ENCODE peak calls at places on chromosomes 5 and 9, in six cellular contexts. C is H1, H is GM23338, A is HepG2, X is WTC11, B is K562. M is an unnamed sample.

GRCh38 chr5:74360535-74361210 is 279.9 kb downstream of the ENC1 start:
- DNase-seq in A (no peak), B (no peak), X (no peak), C (no peak), H (no peak), M (no peak)

GRCh38 chr9:127361561-127361960 is 35.4 kb upstream of the SLC2A8 start:
- DNase-seq in H (no peak), C (no peak), A (no peak), B (no peak), X (no peak), M (peak; percentile 15)

GRCh38 chr5:168356592-168356991 is 65.1 kb downstream of the WWC1 start:
- DNase-seq in H (no peak), B (no peak), X (no peak), A (no peak), C (no peak), M (no peak)

GRCh38 chr5:96330532-96331140 is 102.4 kb downstream of the PCSK1 start:
- DNase-seq in H (no peak), C (no peak), X (no peak), B (no peak), A (no peak), M (no peak)

GRCh38 chr9:135060461-135061116 is 26.9 kb upstream of the OLFM1 start:
- DNase-seq in X (no peak), B (no peak), C (no peak), H (no peak), A (no peak), M (no peak)

GRCh38 chr5:16585028-16585667 is 31.6 kb downstream of the RETREG1 start:
- DNase-seq in A (no peak), X (no peak), H (peak; percentile 31), B (peak; percentile 54), C (no peak), M (no peak)

GRCh38 chr9:93662952-93663572 is 86.7 kb downstream of the PHF2 start:
- DNase-seq in X (peak; percentile 3), A (no peak), B (no peak), C (no peak), H (no peak), M (no peak)

GRCh38 chr5:73284985-73285384 is 112.0 kb downstream of the TMEM174 start:
- DNase-seq in B (no peak), C (no peak), H (no peak), A (no peak), X (no peak), M (no peak)

GRCh38 chr5:152505442-152506042 is 100.5 kb upstream of the NMUR2 start:
- DNase-seq in B (peak; percentile 16), C (no peak), H (peak; percentile 83), X (peak; percentile 61), A (peak; percentile 41), M (no peak)

GRCh38 chr9:136247947-136248637 is 2.5 kb upstream of the QSOX2 start:
- DNase-seq in H (no peak), A (no peak), C (no peak), B (no peak), X (no peak), M (no peak)

GRCh38 chr9:95857122-95857521 is 18.4 kb upstream of the ERCC6L2 start:
- DNase-seq in A (peak; percentile 16), C (no peak), H (peak; percentile 9), B (no peak), X (no peak), M (no peak)
- TF ChIP-seq CREB1 in A (no peak), C (no peak), H (no peak), B (no peak), X (no peak), M (no peak)

GRCh38 chr5:157269763-157270272 is 3.9 kb downstream of the CYFIP2 start:
- DNase-seq in H (no peak), B (no peak), A (no peak), C (no peak), X (no peak), M (no peak)

GRCh38 chr5:157273131-157273556 is 7.2 kb downstream of the CYFIP2 start:
- DNase-seq in A (no peak), B (no peak), C (no peak), H (no peak), X (no peak), M (peak; percentile 61)

GRCh38 chr5:157269165-157269671 is 3.3 kb downstream of the CYFIP2 start:
- DNase-seq in H (peak; percentile 73), A (no peak), X (no peak), C (no peak), B (no peak), M (no peak)

GRCh38 chr5:157275403-157275802 is 9.5 kb downstream of the CYFIP2 start:
- DNase-seq in H (no peak), A (no peak), X (no peak), C (no peak), B (no peak), M (no peak)

DNA sequence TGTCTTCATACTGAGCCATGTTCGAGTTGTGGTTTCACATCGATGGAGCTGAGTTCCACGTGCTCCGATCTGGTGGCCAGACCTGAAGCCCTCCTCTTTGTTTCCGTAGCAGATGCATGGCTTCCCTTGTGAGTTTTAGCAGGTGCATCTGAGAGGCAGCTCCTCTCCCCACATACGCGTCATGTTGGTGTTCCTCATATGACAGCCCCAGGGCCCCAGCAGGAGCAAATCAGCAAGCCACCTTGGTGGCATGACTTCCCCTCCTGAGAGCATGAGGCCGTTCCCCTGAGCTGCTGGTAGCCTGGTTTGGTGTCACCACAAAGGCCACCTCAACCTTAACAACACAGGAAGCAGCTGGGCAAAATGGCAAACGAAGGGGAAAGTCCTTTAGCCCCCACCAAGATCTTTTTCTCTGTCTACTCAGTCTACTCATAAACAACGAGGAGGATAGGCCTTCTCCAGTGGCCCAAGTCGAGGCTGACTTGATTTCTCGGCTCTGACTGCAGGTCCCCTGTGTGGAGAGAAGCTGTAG is 5.9 kb downstream of the CYFIP2 start:
- DNase-seq in C (no peak), A (no peak), H (no peak), X (no peak), B (no peak), M (peak; percentile 93)
- TF ChIP-seq CREB1 in C (no peak), A (no peak), H (no peak), X (no peak), B (no peak), M (peak; percentile 87)

GRCh38 chr5:148267972-148268371 is 622 bp upstream of the SPINK13 start:
- DNase-seq in B (no peak), X (no peak), A (no peak), C (no peak), H (no peak), M (no peak)

DNA sequence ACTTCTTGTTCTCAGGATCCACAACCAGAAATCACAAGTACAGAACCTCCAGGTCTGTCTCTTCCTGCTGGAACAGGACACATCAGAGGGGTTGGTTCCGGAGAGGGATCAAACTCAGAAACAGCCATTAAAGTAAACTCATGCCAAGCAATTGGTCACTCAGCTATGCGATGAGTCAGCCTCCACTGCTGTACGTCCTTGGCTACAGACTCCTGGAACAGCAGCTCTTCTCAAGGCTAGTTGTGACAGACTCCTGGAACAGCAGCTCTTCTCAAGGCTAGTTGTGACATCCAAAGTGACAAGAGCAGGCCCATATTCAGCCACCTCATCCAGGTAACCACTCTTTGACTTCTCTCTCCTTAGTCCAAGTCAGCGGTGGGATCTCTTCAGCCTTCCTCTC is at the start of gene SPINK13:
- DNase-seq in B (no peak), C (no peak), X (no peak), A (peak; percentile 36), H (no peak), M (no peak)
- TF ChIP-seq CREB1 in B (no peak), C (no peak), X (no peak), A (no peak), H (no peak), M (no peak)

DNA sequence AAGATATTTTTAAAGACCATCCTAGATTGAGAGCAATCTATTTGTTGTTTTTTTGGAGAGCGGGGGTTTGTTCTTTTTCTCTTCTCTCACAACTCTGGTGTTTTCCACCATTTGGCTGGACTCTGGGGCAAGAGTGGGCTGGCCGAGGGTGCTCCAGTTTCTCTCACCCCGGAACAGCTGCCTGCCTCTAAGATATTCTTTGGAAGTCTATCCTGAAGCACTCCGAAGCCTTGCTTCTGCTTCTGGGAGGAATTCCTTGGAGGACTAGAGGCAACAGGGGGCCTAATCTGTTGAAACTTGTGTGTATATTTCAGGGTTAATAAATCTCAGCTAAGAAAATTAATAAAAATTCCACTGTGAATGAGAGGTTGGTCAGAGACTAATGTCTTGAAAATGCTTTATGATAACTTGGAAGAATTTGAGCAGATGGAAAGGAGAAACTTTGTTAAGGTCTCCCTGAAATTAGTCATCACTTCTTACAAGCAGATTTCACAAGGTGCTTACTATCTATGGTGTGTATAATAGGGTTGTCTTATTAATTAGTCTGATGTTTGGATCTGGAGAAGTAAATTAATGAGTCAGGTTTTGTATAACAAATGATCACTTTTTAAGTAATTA is 3.9 kb downstream of the MAN2A1 start:
- DNase-seq in B (no peak), C (no peak), A (no peak), X (no peak), H (no peak), M (no peak)
- TF ChIP-seq CREB1 in B (no peak), C (no peak), A (no peak), X (no peak), H (no peak), M (no peak)

DNA sequence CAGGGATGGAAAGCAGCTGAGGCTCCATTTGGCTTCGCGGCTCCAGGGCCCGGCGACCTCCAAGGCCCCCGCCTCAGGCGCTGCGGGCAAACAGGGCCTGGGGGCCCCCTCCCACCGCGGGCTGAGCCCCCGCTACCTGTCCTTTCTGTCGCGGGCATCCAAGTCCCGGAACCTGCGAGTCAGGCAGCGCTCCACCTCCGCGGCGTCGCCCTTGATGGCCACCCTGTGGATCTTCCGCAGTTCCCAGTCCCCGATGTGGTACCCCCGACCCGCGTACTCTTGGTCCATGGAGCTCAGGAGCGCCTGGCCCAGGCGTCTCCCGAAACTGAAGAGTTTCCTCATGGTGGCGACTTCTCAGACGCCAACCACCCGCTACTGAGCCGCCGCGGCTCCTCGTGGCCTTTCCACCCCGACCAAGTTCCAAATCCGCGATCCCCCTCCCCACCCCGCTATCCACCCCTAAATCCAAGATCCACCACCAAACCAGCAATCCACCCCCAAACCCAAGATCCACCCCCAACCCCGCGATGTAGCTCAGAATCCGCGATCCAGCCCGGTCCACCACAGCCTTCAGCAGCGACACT is 86.5 kb upstream of the CCDC180 start:
- DNase-seq in X (peak; percentile 41), B (no peak), A (no peak), C (no peak), H (peak; percentile 56), M (no peak)
- TF ChIP-seq CREB1 in X (no peak), B (no peak), A (no peak), C (no peak), H (no peak), M (no peak)

DNA sequence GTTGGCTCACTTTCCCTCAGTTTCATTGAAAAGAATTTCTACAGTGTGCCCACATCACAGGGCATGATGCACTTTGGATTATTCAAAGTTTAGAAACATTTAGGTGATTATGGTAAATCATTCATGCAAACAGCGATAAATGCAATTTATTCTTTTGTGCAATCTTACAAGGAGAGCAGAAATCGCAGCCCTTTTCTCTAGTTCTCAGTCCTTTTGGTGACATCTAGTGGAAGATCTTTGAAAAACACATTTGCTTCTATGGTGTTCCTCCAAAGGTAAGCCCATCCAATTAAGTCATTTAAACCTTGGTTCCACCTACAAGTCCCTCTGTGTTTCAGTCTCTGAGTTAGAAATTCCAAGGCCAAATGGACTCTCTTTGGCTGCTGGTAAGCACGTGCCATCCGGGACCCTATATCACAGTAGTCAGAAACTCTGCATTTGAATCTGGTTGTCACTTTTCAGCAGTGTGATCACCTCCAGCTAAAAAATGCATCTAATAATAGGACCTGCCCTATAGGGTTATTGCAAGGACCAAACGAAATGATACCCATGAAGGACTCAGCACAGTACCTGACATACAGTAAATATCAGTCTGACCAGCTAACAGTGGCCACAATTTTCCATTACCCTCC is 66.4 kb downstream of the MACROH2A1 start:
- DNase-seq in X (no peak), H (peak; percentile 86), C (no peak), B (peak; percentile 67), A (peak; percentile 59), M (no peak)
- TF ChIP-seq CREB1 in X (no peak), H (no peak), C (no peak), B (no peak), A (no peak), M (no peak)